ENCODE peak calls at places on chromosome 12, in seven cellular contexts. J is stomach; L is Right ventricle myocardium superior; D is NCI-H460; P is activated CD4-positive, alpha-beta T cell treated with anti-CD3 and anti-CD28 coated beads, Interleukin-2, amount 50 U/mL, for 24 hours; I is cerebellar nuclear complex; G is lower leg skin. F is an unnamed sample.

GRCh38 chr12:49643961-49644619 is 20.7 kb downstream of the PRPF40B start:
- DNase-seq in D (no peak), P (no peak), J (no peak), G (no peak), I (no peak), L (no peak), F (no peak)

GRCh38 chr12:118946256-118946655 is 35.1 kb upstream of the SRRM4 start:
- DNase-seq in I (no peak), D (no peak), J (no peak), P (no peak), G (no peak), L (no peak), F (no peak)

GRCh38 chr12:59972941-59973340 is 377.1 kb downstream of the SLC16A7 start:
- DNase-seq in I (no peak), L (no peak), P (no peak), J (no peak), G (no peak), D (peak), F (peak)

GRCh38 chr12:51393676-51394545 is 2.7 kb upstream of the GALNT6 start:
- DNase-seq in L (no peak), I (no peak), G (peak), P (no peak), J (no peak), D (no peak), F (peak)

GRCh38 chr12:57272337-57273151 is 21.6 kb upstream of the STAC3 start:
- DNase-seq in J (no peak), L (peak), D (no peak), G (no peak), I (no peak), P (no peak), F (peak)

GRCh38 chr12:93634416-93634815 is 42.8 kb upstream of the CRADD start:
- DNase-seq in J (no peak), I (no peak), P (no peak), G (no peak), L (no peak), D (no peak), F (no peak)

GRCh38 chr12:104498211-104498801 is 41.6 kb downstream of the CHST11 start:
- DNase-seq in J (no peak), P (no peak), G (no peak), L (no peak), D (no peak), I (no peak), F (peak)

GRCh38 chr12:122918827-122919226 is 22.9 kb upstream of the VPS37B start:
- DNase-seq in L (no peak), G (no peak), I (no peak), D (no peak), J (no peak), P (no peak), F (no peak)

GRCh38 chr12:28088566-28089277 is 101.5 kb upstream of the CCDC91 start:
- DNase-seq in G (no peak), I (no peak), D (no peak), L (no peak), P (no peak), J (no peak), F (no peak)

GRCh38 chr12:71476513-71476912 is 36.9 kb downstream of the LGR5 start:
- DNase-seq in J (no peak), I (no peak), G (peak), P (no peak), L (no peak), D (no peak), F (peak)

GRCh38 chr12:77007476-77007875 is 57.9 kb downstream of the E2F7 start:
- DNase-seq in P (no peak), I (no peak), J (no peak), L (no peak), G (peak), D (no peak), F (no peak)